ENCODE peak calls at places on chromosome 7, in seven cellular contexts. D, J, F, G, Q, K and X are unnamed samples.

GRCh38 chr7:117135553-117135891 is 182.2 kb downstream of the ST7 start:
- DNase-seq in K (no peak), J (no peak), F (no peak), Q (no peak), G (no peak), D (no peak), X (no peak)

GRCh38 chr7:31105256-31105950 is 53.3 kb downstream of the ADCYAP1R1 start:
- DNase-seq in Q (peak; percentile 18), F (no peak), K (no peak), D (no peak), J (no peak), G (no peak), X (peak; percentile 34)

GRCh38 chr7:90520484-90520883 is 51.0 kb downstream of the PTTG1IP2 start:
- DNase-seq in Q (no peak), D (no peak), J (no peak), G (no peak), K (no peak), F (no peak), X (no peak)

GRCh38 chr7:108002726-108003590 is at the start of gene LAMB1:
- DNase-seq in F (peak; percentile 71), G (no peak), Q (peak; percentile 75), K (peak; percentile 42), J (peak; percentile 49), D (peak; percentile 86), X (peak; percentile 94)

GRCh38 chr7:477626-478220 is 41.9 kb downstream of the PDGFA start:
- DNase-seq in J (no peak), D (peak; percentile 6), F (peak; percentile 14), K (peak; percentile 14), Q (peak; percentile 25), G (no peak), X (peak; percentile 51)

GRCh38 chr7:103074519-103075336 is at the start of the genes ARMC10 and FBXL13:
- DNase-seq in F (peak; percentile 90), Q (peak; percentile 95), K (peak; percentile 90), G (peak; percentile 83), J (peak; percentile 78), D (peak; percentile 89), X (peak; percentile 95)

GRCh38 chr7:48182736-48183369 is 11.6 kb downstream of the ABCA13 start:
- DNase-seq in J (peak; percentile 40), G (no peak), F (no peak), D (no peak), K (no peak), Q (no peak), X (no peak)

GRCh38 chr7:42372498-42372897 is 135.5 kb upstream of the GLI3 start:
- DNase-seq in Q (no peak), G (no peak), F (no peak), J (peak; percentile 49), K (no peak), D (no peak), X (no peak)

GRCh38 chr7:8159595-8159994 is 102.4 kb downstream of the ICA1 start:
- DNase-seq in K (no peak), D (no peak), Q (no peak), G (no peak), J (no peak), F (no peak), X (no peak)

GRCh38 chr7:135160098-135160857 is 10.2 kb downstream of the CYREN start:
- DNase-seq in F (no peak), K (no peak), D (no peak), G (no peak), Q (no peak), J (no peak), X (peak; percentile 2)

GRCh38 chr7:141210862-141211261 is 137.0 kb downstream of the TMEM178B start:
- DNase-seq in Q (no peak), K (no peak), D (no peak), F (no peak), G (no peak), J (peak; percentile 50), X (no peak)
- H3K4me3 ChIP-seq in Q (no peak overlapping the region), K (no peak overlapping the region), D (no peak overlapping the region), F (no peak overlapping the region), G (no peak overlapping the region), J (no peak overlapping the region), X (no peak overlapping the region)

GRCh38 chr7:54637712-54638396 is 95.7 kb downstream of the VSTM2A start:
- DNase-seq in D (no peak), F (no peak), Q (no peak), G (no peak), K (no peak), J (no peak), X (no peak)

GRCh38 chr7:54643064-54643463 is 100.9 kb downstream of the VSTM2A start:
- DNase-seq in K (no peak), Q (no peak), D (no peak), J (no peak), G (no peak), F (no peak), X (no peak)
- H3K27me3 ChIP-seq in K (no peaks in the 10 kb centered on the region), Q (no peaks in the 10 kb centered on the region), D (no peaks in the 10 kb centered on the region), J (no peaks in the 10 kb centered on the region), G (no peaks in the 10 kb centered on the region), F (no peaks in the 10 kb centered on the region), X (no peaks in the 10 kb centered on the region)

GRCh38 chr7:55187701-55188491 is 169.1 kb downstream of the EGFR start:
- DNase-seq in D (peak; percentile 47), J (no peak), F (no peak), Q (no peak), K (no peak), G (no peak), X (no peak)
- H3K4me3 ChIP-seq in D (no peak overlapping the region), J (no peak overlapping the region), F (no peak overlapping the region), Q (no peak overlapping the region), K (no peak overlapping the region), G (no peak overlapping the region), X (no peak overlapping the region)

GRCh38 chr7:140237390-140237789 is 60.6 kb upstream of the KDM7A start:
- DNase-seq in K (no peak), F (no peak), D (no peak), J (no peak), Q (no peak), G (no peak), X (no peak)

GRCh38 chr7:140245611-140246105 is 68.9 kb upstream of the KDM7A start:
- DNase-seq in K (no peak), Q (no peak), G (no peak), J (no peak), F (no peak), D (no peak), X (no peak)

GRCh38 chr7:140238778-140239652 is 62.2 kb upstream of the KDM7A start:
- DNase-seq in D (no peak), J (no peak), F (no peak), Q (no peak), K (no peak), G (no peak), X (no peak)

GRCh38 chr7:140239653-140239935 is 62.8 kb upstream of the KDM7A start:
- DNase-seq in F (no peak), J (no peak), K (no peak), Q (no peak), D (no peak), G (no peak), X (no peak)

GRCh38 chr7:140242057-140243031 is 65.6 kb upstream of the KDM7A start:
- DNase-seq in K (peak; percentile 41), J (no peak), G (no peak), F (peak; percentile 63), Q (no peak), D (peak; percentile 18), X (no peak)
- H3K27me3 ChIP-seq in K (peaks cover 7% of the 10 kb centered on the region), J (no peaks in the 10 kb centered on the region), G (no peaks in the 10 kb centered on the region), F (no peaks in the 10 kb centered on the region), Q (no peaks in the 10 kb centered on the region), D (peaks cover 6% of the 10 kb centered on the region), X (no peaks in the 10 kb centered on the region)

GRCh38 chr7:37354661-37355131 is 94.0 kb downstream of the ELMO1 start:
- DNase-seq in G (no peak), Q (peak; percentile 76), D (peak; percentile 79), J (no peak), F (peak; percentile 63), K (peak; percentile 92), X (no peak)

GRCh38 chr7:37357277-37357996 is 91.2 kb downstream of the ELMO1 start:
- DNase-seq in F (no peak), K (no peak), G (no peak), Q (no peak), D (no peak), J (no peak), X (no peak)

GRCh38 chr7:37352974-37353948 is 95.4 kb downstream of the ELMO1 start:
- DNase-seq in K (no peak), J (no peak), F (no peak), G (no peak), Q (no peak), D (no peak), X (peak; percentile 58)

GRCh38 chr7:37352251-37352650 is 96.4 kb downstream of the ELMO1 start:
- DNase-seq in F (no peak), K (no peak), J (no peak), Q (no peak), D (no peak), G (no peak), X (no peak)

GRCh38 chr7:37353949-37354660 is 94.6 kb downstream of the ELMO1 start:
- DNase-seq in Q (no peak), D (no peak), K (no peak), F (no peak), J (no peak), G (no peak), X (no peak)
- H3K4me3 ChIP-seq in Q (no peak overlapping the region), D (peak overlapping the region; percentile 36), K (peak overlapping the region; percentile 6), F (no peak overlapping the region), J (no peak overlapping the region), G (no peak overlapping the region), X (no peak overlapping the region)

DNA sequence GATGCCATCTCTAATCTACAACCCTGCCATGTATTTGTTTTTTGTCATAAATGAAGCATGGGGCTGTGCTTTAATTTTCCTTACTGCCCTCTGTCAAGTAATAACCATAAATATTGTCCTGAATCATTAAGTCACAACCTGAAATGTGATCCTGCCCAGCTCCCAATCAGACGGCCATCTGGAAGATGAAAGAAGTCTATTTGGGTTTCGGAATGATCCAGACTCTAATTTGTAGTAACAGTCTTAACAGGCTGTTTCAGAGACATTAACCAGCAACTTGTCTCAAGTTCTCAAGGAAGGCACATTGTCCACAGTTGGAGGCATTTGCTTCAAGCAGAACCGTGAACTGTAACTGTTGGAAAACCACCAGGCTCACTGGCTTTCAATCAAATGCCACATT is 405.1 kb upstream of the NPVF start:
- DNase-seq in D (no peak), J (no peak), K (no peak), F (no peak), Q (no peak), G (no peak), X (no peak)
- H3K27me3 ChIP-seq in D (no peaks in the 10 kb centered on the region), J (no peaks in the 10 kb centered on the region), K (no peaks in the 10 kb centered on the region), F (no peaks in the 10 kb centered on the region), Q (no peaks in the 10 kb centered on the region), G (no peaks in the 10 kb centered on the region), X (no peaks in the 10 kb centered on the region)

GRCh38 chr7:88344956-88345832 is 38.5 kb upstream of the STEAP4 start:
- DNase-seq in Q (no peak), D (peak; percentile 57), G (no peak), J (peak; percentile 48), K (peak; percentile 26), F (peak; percentile 63), X (peak; percentile 16)
- H3K4me3 ChIP-seq in Q (no peak overlapping the region), D (no peak overlapping the region), G (no peak overlapping the region), J (no peak overlapping the region), K (no peak overlapping the region), F (no peak overlapping the region), X (no peak overlapping the region)

GRCh38 chr7:19114591-19114855 is 2.9 kb downstream of the TWIST1 start:
- DNase-seq in Q (no peak), F (no peak), K (no peak), G (no peak), D (no peak), J (no peak), X (no peak)
- H3K27me3 ChIP-seq in Q (peaks cover 12% of the 10 kb centered on the region), F (peaks cover 95% of the 10 kb centered on the region), K (peaks cover 48% of the 10 kb centered on the region), G (peaks cover 86% of the 10 kb centered on the region), D (peaks cover 99% of the 10 kb centered on the region), J (peaks cover 93% of the 10 kb centered on the region), X (peaks cover 98% of the 10 kb centered on the region)